ENCODE peak calls at places on chromosomes 16 and 17, in seven cellular contexts. B is H1, A is HepG2, X is transverse colon, E is K562, H is A549, I is tibial nerve. Q is an unnamed sample.

GRCh38 chr17:40307001-40307690 is 1.8 kb upstream of the RARA start:
- DNase-seq in B (no peak), A (no peak), X (no peak), E (peak), H (no peak), I (no peak), Q (peak)

GRCh38 chr17:44132275-44132821 is 8.9 kb upstream of the HDAC5 start:
- DNase-seq in B (no peak), A (no peak), X (no peak), E (peak), H (no peak), I (no peak), Q (no peak)

GRCh38 chr17:48961516-48962233 is 6.7 kb downstream of the GIP start:
- DNase-seq in B (peak), A (peak), X (no peak), E (peak), H (peak), I (no peak), Q (no peak)

GRCh38 chr17:29007456-29008455 is 1.9 kb upstream of the SEZ6 start:
- DNase-seq in B (no peak), A (no peak), X (no peak), E (no peak), H (peak), I (no peak), Q (no peak)

GRCh38 chr17:81927145-81927652 is 336 bp downstream of the MAFG start:
- DNase-seq in B (no peak), A (no peak), X (no peak), E (no peak), H (no peak), I (no peak), Q (no peak)

GRCh38 chr16:85626191-85626951 is 13.2 kb downstream of the GSE1 start:
- DNase-seq in B (peak), A (no peak), X (no peak), E (no peak), H (no peak), I (no peak), Q (no peak)

GRCh38 chr16:67530013-67530939 is 1.6 kb downstream of the RIPOR1 start:
- DNase-seq in B (peak), A (no peak), X (peak), E (peak), H (no peak), I (peak), Q (peak)

GRCh38 chr17:43389022-43389947 is 9.5 kb upstream of the ARL4D start:
- DNase-seq in B (peak), A (peak), X (peak), E (peak), H (peak), I (peak), Q (peak)

GRCh38 chr17:52106638-52107261 is 51.8 kb downstream of the CA10 start:
- DNase-seq in B (peak), A (peak), X (peak), E (peak), H (peak), I (peak), Q (peak)

GRCh38 chr16:31200821-31201510 is 1.6 kb downstream of the PYCARD start:
- DNase-seq in B (no peak), A (no peak), X (no peak), E (peak), H (no peak), I (no peak), Q (no peak)

DNA sequence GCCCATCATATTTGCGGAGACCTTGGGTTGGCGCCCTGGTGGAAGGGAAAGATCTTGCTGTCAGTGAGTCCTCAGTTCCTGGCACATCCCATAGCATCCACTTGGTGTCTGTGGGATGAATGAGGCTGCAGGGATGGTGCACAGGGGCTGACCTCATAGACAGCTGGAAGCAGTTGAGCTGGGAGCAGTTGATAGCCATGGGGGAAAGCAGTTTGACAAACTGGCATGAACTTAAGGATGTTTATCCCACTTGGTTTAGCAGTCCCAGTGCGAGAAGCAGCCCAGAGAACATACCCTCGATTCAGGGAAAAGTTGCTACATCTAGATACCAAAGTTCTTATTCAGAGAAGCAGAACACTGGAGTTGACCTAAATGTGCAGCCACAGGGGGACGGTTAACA is 80.7 kb downstream of the SNX29 start:
- DNase-seq in B (no peak), A (no peak), X (peak), E (no peak), H (no peak), I (no peak), Q (no peak)
- H3K27ac ChIP-seq in B (no peak), A (no peak), X (no peak), E (no peak), H (no peak), I (no peak), Q (no peak)

DNA sequence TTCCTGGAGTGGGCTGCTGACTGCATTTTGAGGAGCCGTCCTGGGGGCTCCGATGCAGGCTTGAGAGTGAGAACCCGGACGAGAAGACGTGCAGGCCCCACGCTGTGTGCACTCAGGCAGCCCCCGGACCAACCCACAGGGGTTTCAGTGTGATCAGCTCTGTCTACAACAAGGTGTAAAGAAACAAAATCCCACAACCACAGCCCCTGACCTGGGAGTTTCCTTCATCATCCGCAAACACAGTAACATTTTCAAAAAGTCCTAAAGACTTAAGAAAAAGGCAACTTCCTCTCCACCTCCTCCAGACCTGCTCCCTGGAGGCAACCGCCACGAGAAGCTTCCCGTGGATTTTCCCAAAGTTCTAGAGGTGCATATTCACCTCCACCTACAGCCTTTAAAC is 15.4 kb upstream of the MEAK7 start:
- DNase-seq in B (no peak), A (no peak), X (no peak), E (no peak), H (no peak), I (no peak), Q (no peak)
- TF ChIP-seq EP300 in B (no peak), A (no peak), X (no peak), E (no peak), H (no peak), I (no peak), Q (no peak)

DNA sequence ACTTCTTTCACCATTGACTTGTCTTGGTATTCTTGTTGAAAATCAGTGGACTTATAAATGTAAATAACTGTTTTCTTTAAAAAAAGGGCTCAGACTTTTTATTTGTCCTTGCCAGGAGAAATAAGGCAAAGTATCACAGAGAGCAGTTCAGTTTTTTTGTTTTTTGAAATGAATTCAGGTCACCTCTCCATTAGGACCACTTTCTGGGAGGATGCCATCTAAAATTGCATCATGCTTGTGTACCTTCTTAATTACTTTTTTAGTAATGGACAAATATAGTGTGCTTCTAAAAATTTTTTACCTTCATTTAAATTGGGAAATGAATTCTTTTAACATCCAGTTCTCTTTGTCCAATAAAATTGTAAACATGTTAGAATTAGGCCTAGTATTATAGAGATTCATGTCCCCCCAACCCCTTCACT is 210.0 kb downstream of the BCAS3 start:
- DNase-seq in B (no peak), A (no peak), X (no peak), E (peak), H (no peak), I (no peak), Q (no peak)
- H3K27ac ChIP-seq in B (peak), A (peak), X (peak), E (peak), H (peak), I (no peak), Q (no peak)

GRCh38 chr17:47279062-47279801 is 25.6 kb downstream of the ITGB3 start:
- DNase-seq in B (no peak), A (no peak), X (peak), E (peak), H (no peak), I (peak), Q (peak)
- TF ChIP-seq EP300 in B (no peak), A (no peak), X (peak), E (peak), H (no peak), I (peak), Q (peak)

GRCh38 chr17:7263071-7263800 is 958 bp upstream of the CLDN7 start:
- DNase-seq in B (peak), A (no peak), X (peak), E (peak), H (no peak), I (no peak), Q (no peak)

GRCh38 chr17:7260151-7260550 is 2.1 kb downstream of the CLDN7 start:
- DNase-seq in B (no peak), A (no peak), X (peak), E (no peak), H (no peak), I (no peak), Q (no peak)

GRCh38 chr17:7262192-7263070 is at the start of gene CLDN7:
- DNase-seq in B (peak), A (no peak), X (peak), E (no peak), H (no peak), I (no peak), Q (no peak)

GRCh38 chr17:7260601-7261376 is 1.5 kb downstream of the CLDN7 start:
- DNase-seq in B (peak), A (no peak), X (peak), E (no peak), H (no peak), I (no peak), Q (no peak)

GRCh38 chr17:7261377-7262191 is 694 bp downstream of the CLDN7 start:
- DNase-seq in B (peak), A (no peak), X (no peak), E (no peak), H (no peak), I (no peak), Q (no peak)
- H3K27ac ChIP-seq in B (peak), A (no peak), X (peak), E (no peak), H (no peak), I (no peak), Q (no peak)

GRCh38 chr17:59837362-59838195 is 55.2 kb downstream of the TUBD1 start:
- DNase-seq in B (peak), A (peak), X (peak), E (peak), H (peak), I (no peak), Q (peak)
- TF ChIP-seq EP300 in B (peak), A (peak), X (peak), E (peak), H (peak), I (peak), Q (peak)

DNA sequence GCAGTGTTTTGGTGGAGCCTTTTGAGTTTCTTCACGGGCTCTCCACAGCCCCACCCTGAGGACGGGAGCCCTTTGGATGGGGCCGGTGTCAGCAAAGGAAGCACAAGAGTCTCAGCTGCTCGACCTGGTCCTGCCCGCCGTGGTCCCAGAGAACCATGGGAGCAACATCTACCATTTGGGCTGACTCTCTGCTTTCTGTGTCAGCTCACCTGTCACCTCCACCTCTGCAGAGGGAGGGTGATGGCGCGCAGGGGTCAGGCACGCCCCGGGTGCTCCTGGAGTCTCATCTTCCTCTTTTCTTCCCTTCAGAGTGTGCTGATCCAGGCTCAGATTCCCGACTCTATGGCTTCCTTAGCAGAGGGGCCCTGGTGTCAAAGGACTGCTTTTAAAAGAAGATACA is 171.7 kb downstream of the LAT start:
- DNase-seq in B (no peak), A (no peak), X (no peak), E (no peak), H (no peak), I (no peak), Q (peak)
- H3K27ac ChIP-seq in B (peak), A (no peak), X (peak), E (no peak), H (peak), I (peak), Q (peak)

GRCh38 chr17:50177983-50178834 is 12.4 kb downstream of the SGCA start:
- DNase-seq in B (peak), A (peak), X (peak), E (peak), H (peak), I (peak), Q (peak)
- TF ChIP-seq EP300 in B (no peak), A (peak), X (no peak), E (no peak), H (peak), I (no peak), Q (no peak)

GRCh38 chr17:266219-266618 is 84.8 kb upstream of the DOC2B start:
- DNase-seq in B (no peak), A (no peak), X (peak), E (no peak), H (no peak), I (no peak), Q (no peak)
- H3K27ac ChIP-seq in B (no peak), A (no peak), X (no peak), E (no peak), H (no peak), I (no peak), Q (no peak)

GRCh38 chr17:64506576-64507417 is at the start of gene CEP95:
- DNase-seq in B (peak), A (peak), X (peak), E (peak), H (no peak), I (peak), Q (peak)
- TF ChIP-seq EP300 in B (peak), A (no peak), X (peak), E (peak), H (no peak), I (peak), Q (no peak)